ENCODE peak calls at places on chromosomes 5 and 9, in eight cellular contexts. One of them, this sample, is unnamed.
A peak's percentile ranks its signal among the peaks of the same experiment; 100 is the strongest.

GRCh38 chr5:54944364-54944763 is 41.0 kb downstream of the ESM1 start:
- DNase-seq in Peyer's patch: no peak
- DNase-seq in CD8-positive, alpha-beta T cell: peak; percentile 41
- DNase-seq in IMR-90: peak; percentile 58
- DNase-seq in A549: peak; percentile 19
- DNase-seq in adrenal gland: no peak
- DNase-seq in tibial artery: peak; percentile 22
- DNase-seq in MM.1S: peak; percentile 33
- DNase-seq in this sample: no peak

GRCh38 chr5:116454417-116454927 is 120.2 kb downstream of the SEMA6A start:
- DNase-seq in Peyer's patch: no peak
- DNase-seq in CD8-positive, alpha-beta T cell: no peak
- DNase-seq in IMR-90: peak; percentile 92
- DNase-seq in A549: no peak
- DNase-seq in adrenal gland: no peak
- DNase-seq in tibial artery: peak; percentile 34
- DNase-seq in MM.1S: peak; percentile 84
- DNase-seq in this sample: no peak

GRCh38 chr9:93255994-93256877 is 72.3 kb downstream of the WNK2 start:
- DNase-seq in Peyer's patch: no peak
- DNase-seq in CD8-positive, alpha-beta T cell: peak; percentile 6
- DNase-seq in IMR-90: no peak
- DNase-seq in A549: no peak
- DNase-seq in adrenal gland: peak; percentile 2
- DNase-seq in tibial artery: peak; percentile 8
- DNase-seq in MM.1S: no peak
- DNase-seq in this sample: peak; percentile 61

GRCh38 chr9:122572456-122572855 is 10.7 kb downstream of the OR1L8 start:
- DNase-seq in Peyer's patch: no peak
- DNase-seq in CD8-positive, alpha-beta T cell: no peak
- DNase-seq in IMR-90: no peak
- DNase-seq in A549: no peak
- DNase-seq in adrenal gland: no peak
- DNase-seq in tibial artery: no peak
- DNase-seq in MM.1S: peak; percentile 29
- DNase-seq in this sample: no peak

GRCh38 chr9:100670719-100671118 is 92.8 kb downstream of the CAVIN4 start:
- DNase-seq in Peyer's patch: no peak
- DNase-seq in CD8-positive, alpha-beta T cell: no peak
- DNase-seq in IMR-90: no peak
- DNase-seq in A549: no peak
- DNase-seq in adrenal gland: no peak
- DNase-seq in tibial artery: no peak
- DNase-seq in MM.1S: no peak
- DNase-seq in this sample: no peak

GRCh38 chr9:34458013-34458966 is at the start of the genes DNAI1 and FAM219A:
- DNase-seq in Peyer's patch: peak; percentile 99
- DNase-seq in CD8-positive, alpha-beta T cell: peak; percentile 99
- DNase-seq in IMR-90: peak; percentile 98
- DNase-seq in A549: peak; percentile 98
- DNase-seq in adrenal gland: peak; percentile 99
- DNase-seq in tibial artery: peak; percentile 98
- DNase-seq in MM.1S: peak; percentile 98
- DNase-seq in this sample: peak; percentile 100

GRCh38 chr5:177453852-177454396 is 7.3 kb downstream of the PRR7 start:
- DNase-seq in Peyer's patch: peak; percentile 61
- DNase-seq in CD8-positive, alpha-beta T cell: no peak
- DNase-seq in IMR-90: no peak
- DNase-seq in A549: no peak
- DNase-seq in adrenal gland: peak; percentile 56
- DNase-seq in tibial artery: no peak
- DNase-seq in MM.1S: no peak
- DNase-seq in this sample: peak; percentile 87

GRCh38 chr5:120886351-120886860 is 422.3 kb downstream of the PRR16 start:
- DNase-seq in Peyer's patch: no peak
- DNase-seq in CD8-positive, alpha-beta T cell: no peak
- DNase-seq in IMR-90: no peak
- DNase-seq in A549: no peak
- DNase-seq in adrenal gland: no peak
- DNase-seq in tibial artery: no peak
- DNase-seq in MM.1S: no peak
- DNase-seq in this sample: no peak

GRCh38 chr5:106241409-106241808 is 1429.3 kb downstream of the EFNA5 start:
- DNase-seq in Peyer's patch: no peak
- DNase-seq in CD8-positive, alpha-beta T cell: no peak
- DNase-seq in IMR-90: no peak
- DNase-seq in A549: no peak
- DNase-seq in adrenal gland: no peak
- DNase-seq in tibial artery: no peak
- DNase-seq in MM.1S: no peak
- DNase-seq in this sample: no peak

GRCh38 chr9:16521868-16522381 is 348.5 kb downstream of the BNC2 start:
- DNase-seq in Peyer's patch: no peak
- DNase-seq in CD8-positive, alpha-beta T cell: no peak
- DNase-seq in IMR-90: peak; percentile 94
- DNase-seq in A549: no peak
- DNase-seq in adrenal gland: peak; percentile 30
- DNase-seq in tibial artery: peak; percentile 62
- DNase-seq in MM.1S: no peak
- DNase-seq in this sample: peak; percentile 78

GRCh38 chr9:119284118-119284517 is 85.1 kb downstream of the BRINP1 start:
- DNase-seq in Peyer's patch: no peak
- DNase-seq in CD8-positive, alpha-beta T cell: no peak
- DNase-seq in IMR-90: no peak
- DNase-seq in A549: peak; percentile 17
- DNase-seq in adrenal gland: no peak
- DNase-seq in tibial artery: no peak
- DNase-seq in MM.1S: no peak
- DNase-seq in this sample: no peak

GRCh38 chr9:33453286-33453882 is 6.0 kb upstream of the AQP3 start:
- DNase-seq in Peyer's patch: no peak
- DNase-seq in CD8-positive, alpha-beta T cell: peak; percentile 24
- DNase-seq in IMR-90: no peak
- DNase-seq in A549: no peak
- DNase-seq in adrenal gland: no peak
- DNase-seq in tibial artery: no peak
- DNase-seq in MM.1S: no peak
- DNase-seq in this sample: no peak

GRCh38 chr9:91547076-91547475 is 123.4 kb upstream of the NFIL3 start:
- DNase-seq in Peyer's patch: no peak
- DNase-seq in CD8-positive, alpha-beta T cell: no peak
- DNase-seq in IMR-90: no peak
- DNase-seq in A549: no peak
- DNase-seq in adrenal gland: no peak
- DNase-seq in tibial artery: no peak
- DNase-seq in MM.1S: no peak
- DNase-seq in this sample: no peak

GRCh38 chr5:118009761-118010297 is 978.5 kb downstream of the DTWD2 start:
- DNase-seq in Peyer's patch: no peak
- DNase-seq in CD8-positive, alpha-beta T cell: no peak
- DNase-seq in IMR-90: no peak
- DNase-seq in A549: no peak
- DNase-seq in adrenal gland: no peak
- DNase-seq in tibial artery: no peak
- DNase-seq in MM.1S: no peak
- DNase-seq in this sample: no peak

GRCh38 chr9:133023117-133023890 is 7.5 kb upstream of the GTF3C5 start:
- DNase-seq in Peyer's patch: peak; percentile 62
- DNase-seq in CD8-positive, alpha-beta T cell: peak; percentile 39
- DNase-seq in IMR-90: no peak
- DNase-seq in A549: peak; percentile 22
- DNase-seq in adrenal gland: no peak
- DNase-seq in tibial artery: peak; percentile 28
- DNase-seq in MM.1S: peak; percentile 48
- DNase-seq in this sample: peak; percentile 67

GRCh38 chr9:134894136-134894860 is 13.7 kb downstream of the FCN2 start:
- DNase-seq in Peyer's patch: peak; percentile 4
- DNase-seq in CD8-positive, alpha-beta T cell: no peak
- DNase-seq in IMR-90: no peak
- DNase-seq in A549: no peak
- DNase-seq in adrenal gland: peak; percentile 57
- DNase-seq in tibial artery: no peak
- DNase-seq in MM.1S: no peak
- DNase-seq in this sample: no peak

GRCh38 chr5:67133781-67134180 is 62.8 kb downstream of the CD180 start:
- DNase-seq in Peyer's patch: no peak
- DNase-seq in CD8-positive, alpha-beta T cell: no peak
- DNase-seq in IMR-90: no peak
- DNase-seq in A549: no peak
- DNase-seq in adrenal gland: no peak
- DNase-seq in tibial artery: no peak
- DNase-seq in MM.1S: no peak
- DNase-seq in this sample: no peak

GRCh38 chr5:6419340-6419852 is 29.3 kb upstream of the UBE2QL1 start:
- DNase-seq in Peyer's patch: no peak
- DNase-seq in CD8-positive, alpha-beta T cell: no peak
- DNase-seq in IMR-90: no peak
- DNase-seq in A549: peak; percentile 30
- DNase-seq in adrenal gland: no peak
- DNase-seq in tibial artery: no peak
- DNase-seq in MM.1S: no peak
- DNase-seq in this sample: no peak

GRCh38 chr5:74028406-74028805 is 402.4 kb downstream of the ARHGEF28 start:
- DNase-seq in Peyer's patch: no peak
- DNase-seq in CD8-positive, alpha-beta T cell: no peak
- DNase-seq in IMR-90: peak; percentile 18
- DNase-seq in A549: no peak
- DNase-seq in adrenal gland: no peak
- DNase-seq in tibial artery: no peak
- DNase-seq in MM.1S: no peak
- DNase-seq in this sample: no peak

GRCh38 chr9:126702501-126703329 is 89.0 kb downstream of the LMX1B start:
- DNase-seq in Peyer's patch: no peak
- DNase-seq in CD8-positive, alpha-beta T cell: peak; percentile 29
- DNase-seq in IMR-90: no peak
- DNase-seq in A549: no peak
- DNase-seq in adrenal gland: no peak
- DNase-seq in tibial artery: no peak
- DNase-seq in MM.1S: no peak
- DNase-seq in this sample: peak; percentile 57

GRCh38 chr5:75052461-75053285 is at the start of gene GCNT4:
- DNase-seq in Peyer's patch: no peak
- DNase-seq in CD8-positive, alpha-beta T cell: peak; percentile 57
- DNase-seq in IMR-90: peak; percentile 36
- DNase-seq in A549: peak; percentile 56
- DNase-seq in adrenal gland: peak; percentile 57
- DNase-seq in tibial artery: peak; percentile 30
- DNase-seq in MM.1S: no peak
- DNase-seq in this sample: peak; percentile 85

DNA sequence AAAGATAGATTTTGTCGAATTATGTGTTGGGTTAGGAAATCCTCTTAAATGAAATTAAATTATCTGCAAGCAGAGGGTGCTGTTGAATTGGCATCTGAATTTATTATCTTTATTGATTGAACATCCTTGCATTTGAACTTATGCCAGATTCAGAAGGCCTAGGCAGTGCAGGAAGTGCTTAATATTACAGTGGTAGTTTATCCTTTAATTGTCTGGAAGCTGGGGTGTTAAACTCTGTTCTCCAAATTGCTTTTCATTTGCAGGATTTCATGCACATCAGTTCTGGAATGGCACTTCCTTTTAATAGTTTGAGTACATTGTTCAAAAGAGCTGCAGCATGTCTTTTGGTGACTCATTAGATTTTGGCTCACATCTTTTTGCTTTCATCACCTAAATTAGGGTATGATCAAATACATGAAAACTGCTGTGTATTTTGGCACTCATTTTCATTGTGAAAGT is 186.3 kb downstream of the KDM4C start:
- DNase-seq in Peyer's patch: no peak
- DNase-seq in CD8-positive, alpha-beta T cell: no peak
- DNase-seq in IMR-90: peak; percentile 82
- DNase-seq in A549: no peak
- DNase-seq in adrenal gland: no peak
- DNase-seq in tibial artery: no peak
- DNase-seq in MM.1S: no peak
- DNase-seq in this sample: no peak
- TF ChIP-seq CTCF in Peyer's patch: peak; percentile 23
- TF ChIP-seq CTCF in CD8-positive, alpha-beta T cell: no peak
- TF ChIP-seq CTCF in IMR-90: no peak
- TF ChIP-seq CTCF in A549: peak; percentile 17
- TF ChIP-seq CTCF in adrenal gland: no peak
- TF ChIP-seq CTCF in tibial artery: no peak
- TF ChIP-seq CTCF in MM.1S: no peak
- TF ChIP-seq CTCF in this sample: no peak

DNA sequence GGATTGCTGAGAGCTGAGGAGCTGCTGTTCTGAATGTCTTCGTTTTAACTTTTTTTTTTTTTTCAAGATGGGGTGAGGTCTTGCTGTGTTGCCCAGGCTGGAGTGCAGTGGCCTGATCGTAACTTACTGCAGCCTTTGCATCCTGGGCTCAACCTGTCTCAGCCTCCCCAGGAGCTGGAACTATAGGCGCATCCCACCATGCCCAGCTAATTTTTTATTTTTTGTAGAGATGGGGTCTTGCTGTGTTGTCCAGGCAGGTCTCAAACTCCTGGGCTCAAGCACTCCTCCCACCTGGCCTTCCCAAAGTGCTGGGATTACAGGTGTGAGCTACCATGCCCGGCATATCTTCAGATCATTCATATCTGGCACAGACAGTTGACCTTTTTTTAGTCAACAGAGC is 46.5 kb downstream of the TRIO start:
- DNase-seq in Peyer's patch: no peak
- DNase-seq in CD8-positive, alpha-beta T cell: no peak
- DNase-seq in IMR-90: no peak
- DNase-seq in A549: no peak
- DNase-seq in adrenal gland: no peak
- DNase-seq in tibial artery: no peak
- DNase-seq in MM.1S: no peak
- DNase-seq in this sample: no peak
- H3K4me1 ChIP-seq in Peyer's patch: no peaks in the 10 kb centered on the region
- H3K4me1 ChIP-seq in CD8-positive, alpha-beta T cell: no peaks in the 10 kb centered on the region
- H3K4me1 ChIP-seq in IMR-90: peaks cover 33% of the 10 kb centered on the region
- H3K4me1 ChIP-seq in A549: peaks cover 93% of the 10 kb centered on the region
- H3K4me1 ChIP-seq in adrenal gland: peaks cover 27% of the 10 kb centered on the region
- H3K4me1 ChIP-seq in tibial artery: peaks cover 48% of the 10 kb centered on the region
- H3K4me1 ChIP-seq in MM.1S: no peaks in the 10 kb centered on the region
- H3K4me1 ChIP-seq in this sample: peaks cover 7% of the 10 kb centered on the region

GRCh38 chr5:144331361-144331760 is 160.7 kb downstream of the KCTD16 start:
- DNase-seq in Peyer's patch: no peak
- DNase-seq in CD8-positive, alpha-beta T cell: no peak
- DNase-seq in IMR-90: no peak
- DNase-seq in A549: no peak
- DNase-seq in adrenal gland: no peak
- DNase-seq in tibial artery: no peak
- DNase-seq in MM.1S: no peak
- DNase-seq in this sample: no peak
- H3K4me3 ChIP-seq in Peyer's patch: no peak overlapping the region
- H3K4me3 ChIP-seq in CD8-positive, alpha-beta T cell: no peak overlapping the region
- H3K4me3 ChIP-seq in IMR-90: no peak overlapping the region
- H3K4me3 ChIP-seq in A549: no peak overlapping the region
- H3K4me3 ChIP-seq in adrenal gland: no peak overlapping the region
- H3K4me3 ChIP-seq in tibial artery: no peak overlapping the region
- H3K4me3 ChIP-seq in MM.1S: no peak overlapping the region
- H3K4me3 ChIP-seq in this sample: no peak overlapping the region

DNA sequence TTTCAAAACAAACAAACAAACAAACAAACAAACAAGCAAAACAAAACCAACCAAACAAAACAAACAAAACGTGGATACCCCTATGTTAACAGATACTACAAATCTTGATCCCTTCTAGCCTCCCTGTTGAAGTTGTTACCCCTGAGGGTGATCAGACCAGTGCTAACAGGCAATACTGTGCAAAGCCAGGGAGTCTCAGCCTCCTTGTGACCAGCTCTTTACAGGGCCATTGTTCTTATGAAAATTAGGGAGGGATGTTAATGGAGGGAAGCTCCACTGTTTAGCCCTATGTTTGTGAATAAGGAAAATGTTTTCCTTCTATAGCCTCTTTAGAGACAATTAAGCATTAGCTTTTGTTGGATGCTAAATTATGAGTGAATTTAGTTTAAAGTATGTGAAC is 1072.1 kb upstream of the WWC1 start:
- DNase-seq in Peyer's patch: no peak
- DNase-seq in CD8-positive, alpha-beta T cell: no peak
- DNase-seq in IMR-90: no peak
- DNase-seq in A549: no peak
- DNase-seq in adrenal gland: no peak
- DNase-seq in tibial artery: no peak
- DNase-seq in MM.1S: no peak
- DNase-seq in this sample: no peak
- TF ChIP-seq CTCF in Peyer's patch: no peak
- TF ChIP-seq CTCF in CD8-positive, alpha-beta T cell: no peak
- TF ChIP-seq CTCF in IMR-90: no peak
- TF ChIP-seq CTCF in A549: no peak
- TF ChIP-seq CTCF in adrenal gland: no peak
- TF ChIP-seq CTCF in tibial artery: no peak
- TF ChIP-seq CTCF in MM.1S: no peak
- TF ChIP-seq CTCF in this sample: no peak